ENCODE peak calls at places on chromosomes 13 and 19, in seven cellular contexts. One of them, this sample, is unnamed.

GRCh38 chr19:27744926-27745844 is 1467.8 kb downstream of the UQCRFS1 start:
- DNase-seq in WTC11: no peak
- DNase-seq in Calu3: no peak
- DNase-seq in CD8-positive, alpha-beta T cell: no peak
- DNase-seq in AG09309: no peak
- DNase-seq in upper lobe of right lung: no peak
- DNase-seq in heart left ventricle: peak
- DNase-seq in this sample: no peak

GRCh38 chr13:50085063-50085462 is 69.8 kb downstream of the KCNRG start:
- DNase-seq in AG09309: no peak
- DNase-seq in heart left ventricle: no peak
- DNase-seq in CD8-positive, alpha-beta T cell: no peak
- DNase-seq in WTC11: no peak
- DNase-seq in Calu3: no peak
- DNase-seq in upper lobe of right lung: no peak
- DNase-seq in this sample: no peak

GRCh38 chr19:40737102-40737644 is 13.1 kb downstream of the ACTMAP start:
- DNase-seq in CD8-positive, alpha-beta T cell: no peak
- DNase-seq in WTC11: no peak
- DNase-seq in Calu3: no peak
- DNase-seq in heart left ventricle: peak
- DNase-seq in upper lobe of right lung: peak
- DNase-seq in AG09309: no peak
- DNase-seq in this sample: no peak

GRCh38 chr19:55590621-55591020 is 8.7 kb downstream of the FIZ1 start:
- DNase-seq in AG09309: no peak
- DNase-seq in WTC11: peak
- DNase-seq in CD8-positive, alpha-beta T cell: no peak
- DNase-seq in Calu3: no peak
- DNase-seq in heart left ventricle: no peak
- DNase-seq in upper lobe of right lung: no peak
- DNase-seq in this sample: no peak

GRCh38 chr13:54965881-54966280 is 1937.3 kb downstream of the OLFM4 start:
- DNase-seq in AG09309: no peak
- DNase-seq in WTC11: no peak
- DNase-seq in CD8-positive, alpha-beta T cell: no peak
- DNase-seq in Calu3: no peak
- DNase-seq in heart left ventricle: no peak
- DNase-seq in upper lobe of right lung: no peak
- DNase-seq in this sample: no peak

GRCh38 chr13:28204043-28204442 is 65.7 kb downstream of the PAN3 start:
- DNase-seq in WTC11: no peak
- DNase-seq in upper lobe of right lung: no peak
- DNase-seq in heart left ventricle: no peak
- DNase-seq in CD8-positive, alpha-beta T cell: no peak
- DNase-seq in AG09309: no peak
- DNase-seq in Calu3: no peak
- DNase-seq in this sample: no peak

GRCh38 chr13:34578471-34578870 is 363.6 kb upstream of the NBEA start:
- DNase-seq in upper lobe of right lung: no peak
- DNase-seq in Calu3: no peak
- DNase-seq in CD8-positive, alpha-beta T cell: no peak
- DNase-seq in heart left ventricle: no peak
- DNase-seq in AG09309: no peak
- DNase-seq in WTC11: no peak
- DNase-seq in this sample: no peak

GRCh38 chr13:36806102-36806501 is 12.9 kb upstream of the RFXAP start:
- DNase-seq in upper lobe of right lung: no peak
- DNase-seq in heart left ventricle: no peak
- DNase-seq in AG09309: no peak
- DNase-seq in WTC11: no peak
- DNase-seq in Calu3: no peak
- DNase-seq in CD8-positive, alpha-beta T cell: no peak
- DNase-seq in this sample: no peak

GRCh38 chr13:20566424-20566916 is 487 bp upstream of the IFT88 start:
- DNase-seq in CD8-positive, alpha-beta T cell: peak
- DNase-seq in Calu3: peak
- DNase-seq in WTC11: no peak
- DNase-seq in upper lobe of right lung: no peak
- DNase-seq in heart left ventricle: no peak
- DNase-seq in AG09309: peak
- DNase-seq in this sample: no peak

GRCh38 chr13:106567421-106568224 is at the start of gene ARGLU1:
- DNase-seq in CD8-positive, alpha-beta T cell: peak
- DNase-seq in AG09309: no peak
- DNase-seq in upper lobe of right lung: peak
- DNase-seq in WTC11: peak
- DNase-seq in heart left ventricle: peak
- DNase-seq in Calu3: peak
- DNase-seq in this sample: peak

GRCh38 chr13:112744306-112745021 is 54.6 kb downstream of the ATP11A start:
- DNase-seq in CD8-positive, alpha-beta T cell: no peak
- DNase-seq in WTC11: no peak
- DNase-seq in AG09309: no peak
- DNase-seq in Calu3: no peak
- DNase-seq in heart left ventricle: no peak
- DNase-seq in upper lobe of right lung: peak
- DNase-seq in this sample: no peak

GRCh38 chr19:325937-326565 is 18.5 kb downstream of the MIER2 start:
- DNase-seq in Calu3: no peak
- DNase-seq in WTC11: no peak
- DNase-seq in upper lobe of right lung: peak
- DNase-seq in AG09309: no peak
- DNase-seq in heart left ventricle: no peak
- DNase-seq in CD8-positive, alpha-beta T cell: no peak
- DNase-seq in this sample: no peak
- TF ChIP-seq CTCF in Calu3: no peak
- TF ChIP-seq CTCF in WTC11: no peak
- TF ChIP-seq CTCF in upper lobe of right lung: no peak
- TF ChIP-seq CTCF in AG09309: no peak
- TF ChIP-seq CTCF in heart left ventricle: no peak
- TF ChIP-seq CTCF in CD8-positive, alpha-beta T cell: no peak
- TF ChIP-seq CTCF in this sample: no peak

GRCh38 chr13:109747524-109747923 is 38.9 kb downstream of the IRS2 start:
- DNase-seq in Calu3: no peak
- DNase-seq in heart left ventricle: no peak
- DNase-seq in CD8-positive, alpha-beta T cell: no peak
- DNase-seq in AG09309: no peak
- DNase-seq in WTC11: no peak
- DNase-seq in upper lobe of right lung: no peak
- DNase-seq in this sample: no peak
- TF ChIP-seq CTCF in Calu3: no peak
- TF ChIP-seq CTCF in heart left ventricle: no peak
- TF ChIP-seq CTCF in CD8-positive, alpha-beta T cell: no peak
- TF ChIP-seq CTCF in AG09309: peak
- TF ChIP-seq CTCF in WTC11: no peak
- TF ChIP-seq CTCF in upper lobe of right lung: no peak
- TF ChIP-seq CTCF in this sample: no peak

DNA sequence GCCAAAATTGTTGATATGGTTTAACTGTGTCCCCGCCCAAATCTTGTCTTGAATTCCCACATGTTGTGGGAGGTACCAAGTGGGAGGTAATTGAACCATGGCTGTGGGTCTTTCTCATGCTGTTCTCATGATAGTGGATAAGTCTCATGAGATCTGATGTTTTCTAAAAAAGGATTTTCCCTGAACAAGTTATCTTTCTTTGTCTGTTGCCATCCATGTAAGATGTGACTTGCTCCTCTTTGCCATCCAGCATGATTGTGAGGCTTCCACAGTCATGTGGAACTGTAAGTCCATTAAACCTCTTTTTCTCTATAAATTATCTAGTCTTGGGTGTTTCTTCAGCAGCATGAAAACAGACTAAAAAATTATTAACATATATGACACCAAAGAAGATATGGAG is 986.7 kb upstream of the MIR17HG start:
- DNase-seq in AG09309: no peak
- DNase-seq in CD8-positive, alpha-beta T cell: no peak
- DNase-seq in Calu3: no peak
- DNase-seq in WTC11: no peak
- DNase-seq in heart left ventricle: no peak
- DNase-seq in upper lobe of right lung: no peak
- DNase-seq in this sample: no peak
- TF ChIP-seq CTCF in AG09309: no peak
- TF ChIP-seq CTCF in CD8-positive, alpha-beta T cell: no peak
- TF ChIP-seq CTCF in Calu3: no peak
- TF ChIP-seq CTCF in WTC11: no peak
- TF ChIP-seq CTCF in heart left ventricle: no peak
- TF ChIP-seq CTCF in upper lobe of right lung: no peak
- TF ChIP-seq CTCF in this sample: no peak

GRCh38 chr19:18264428-18264827 is 9.8 kb downstream of the IQCN start:
- DNase-seq in WTC11: no peak
- DNase-seq in Calu3: no peak
- DNase-seq in heart left ventricle: no peak
- DNase-seq in upper lobe of right lung: no peak
- DNase-seq in CD8-positive, alpha-beta T cell: no peak
- DNase-seq in AG09309: no peak
- DNase-seq in this sample: no peak
- TF ChIP-seq CTCF in WTC11: no peak
- TF ChIP-seq CTCF in Calu3: no peak
- TF ChIP-seq CTCF in heart left ventricle: no peak
- TF ChIP-seq CTCF in upper lobe of right lung: no peak
- TF ChIP-seq CTCF in CD8-positive, alpha-beta T cell: no peak
- TF ChIP-seq CTCF in AG09309: no peak
- TF ChIP-seq CTCF in this sample: no peak

DNA sequence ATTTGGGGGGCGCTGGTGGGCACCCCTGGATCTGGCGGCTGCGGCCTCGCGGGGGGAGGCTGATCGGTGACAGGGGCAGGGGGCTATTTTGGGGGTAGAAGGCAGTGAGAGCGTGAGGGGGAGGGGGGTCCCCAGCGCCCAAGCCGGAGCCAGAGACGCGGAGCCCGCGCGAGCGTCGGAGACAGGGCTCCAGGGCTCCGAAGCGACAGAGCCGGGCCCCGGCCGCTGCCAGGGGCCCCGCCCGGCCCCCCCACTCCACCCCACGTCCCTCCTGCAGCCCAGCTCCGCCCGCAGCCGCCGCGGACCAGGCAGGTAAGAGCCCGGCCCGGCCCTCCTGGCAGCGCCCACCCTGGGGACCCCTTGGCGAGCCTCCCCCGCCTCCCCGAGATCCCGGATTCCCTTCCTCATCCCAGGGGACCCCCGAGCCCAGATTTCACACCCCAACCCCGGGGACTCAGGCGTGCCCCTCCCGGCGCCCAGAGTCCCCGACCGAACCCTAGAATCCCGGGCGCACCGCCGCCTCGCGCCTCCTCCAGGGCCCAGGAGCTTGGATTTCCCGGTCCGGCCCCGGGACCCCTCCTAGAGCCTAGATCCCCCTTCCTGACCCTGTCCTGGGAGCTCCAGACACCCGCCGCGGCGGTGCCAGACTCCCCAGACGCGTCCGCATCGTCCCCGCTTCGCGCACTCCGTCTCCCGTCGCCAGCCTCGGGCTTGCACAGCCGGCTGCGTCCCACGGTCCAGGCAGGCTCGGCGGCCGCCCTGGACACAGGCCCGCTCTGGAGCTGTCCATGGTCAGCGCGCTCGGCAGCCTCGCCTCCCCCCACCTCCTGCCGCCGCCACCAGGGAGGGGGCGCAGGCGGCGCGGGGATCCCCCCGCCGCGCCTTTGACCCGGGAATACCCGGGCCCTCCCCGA is at the start of gene PPFIA3:
- DNase-seq in CD8-positive, alpha-beta T cell: no peak
- DNase-seq in AG09309: no peak
- DNase-seq in Calu3: peak
- DNase-seq in heart left ventricle: peak
- DNase-seq in WTC11: peak
- DNase-seq in upper lobe of right lung: peak
- DNase-seq in this sample: peak
- TF ChIP-seq CTCF in CD8-positive, alpha-beta T cell: no peak
- TF ChIP-seq CTCF in AG09309: no peak
- TF ChIP-seq CTCF in Calu3: no peak
- TF ChIP-seq CTCF in heart left ventricle: no peak
- TF ChIP-seq CTCF in WTC11: no peak
- TF ChIP-seq CTCF in upper lobe of right lung: no peak
- TF ChIP-seq CTCF in this sample: no peak